ENCODE peak calls at places on chromosomes 11 and 22, in six cellular contexts. One of them, this sample, is unnamed.

GRCh38 chr11:16120008-16120407 is 236.3 kb downstream of the SOX6 start:
- DNase-seq in substantia nigra: no peak
- DNase-seq in tibial artery: no peak
- DNase-seq in astrocyte of the hippocampus: no peak
- DNase-seq in NB4: no peak
- DNase-seq in T-helper 1 cell: no peak
- DNase-seq in this sample: no peak

GRCh38 chr11:92204731-92205130 is 19.9 kb upstream of the FAT3 start:
- DNase-seq in substantia nigra: no peak
- DNase-seq in tibial artery: no peak
- DNase-seq in astrocyte of the hippocampus: peak; percentile 79
- DNase-seq in NB4: no peak
- DNase-seq in T-helper 1 cell: no peak
- DNase-seq in this sample: no peak

GRCh38 chr22:32080904-32081303 is 37.8 kb downstream of the SLC5A1 start:
- DNase-seq in substantia nigra: no peak
- DNase-seq in tibial artery: no peak
- DNase-seq in astrocyte of the hippocampus: peak; percentile 55
- DNase-seq in NB4: peak; percentile 67
- DNase-seq in T-helper 1 cell: no peak
- DNase-seq in this sample: peak; percentile 50

GRCh38 chr22:35601743-35602633 is 15.1 kb downstream of the MB start:
- DNase-seq in substantia nigra: no peak
- DNase-seq in tibial artery: no peak
- DNase-seq in astrocyte of the hippocampus: peak; percentile 61
- DNase-seq in NB4: peak; percentile 82
- DNase-seq in T-helper 1 cell: no peak
- DNase-seq in this sample: peak; percentile 66

GRCh38 chr11:42494459-42494858 is 817.3 kb upstream of the API5 start:
- DNase-seq in substantia nigra: no peak
- DNase-seq in tibial artery: no peak
- DNase-seq in astrocyte of the hippocampus: no peak
- DNase-seq in NB4: no peak
- DNase-seq in T-helper 1 cell: no peak
- DNase-seq in this sample: no peak

GRCh38 chr11:59556883-59557205 is 45.5 kb downstream of the OR4D9 start:
- DNase-seq in substantia nigra: no peak
- DNase-seq in tibial artery: no peak
- DNase-seq in astrocyte of the hippocampus: no peak
- DNase-seq in NB4: peak; percentile 73
- DNase-seq in T-helper 1 cell: no peak
- DNase-seq in this sample: no peak

GRCh38 chr22:31637938-31638618 is 23.9 kb downstream of the PISD start:
- DNase-seq in substantia nigra: no peak
- DNase-seq in tibial artery: no peak
- DNase-seq in astrocyte of the hippocampus: no peak
- DNase-seq in NB4: peak; percentile 95
- DNase-seq in T-helper 1 cell: no peak
- DNase-seq in this sample: no peak

GRCh38 chr11:61338783-61339489 is 5.9 kb downstream of the TKFC start:
- DNase-seq in substantia nigra: no peak
- DNase-seq in tibial artery: no peak
- DNase-seq in astrocyte of the hippocampus: no peak
- DNase-seq in NB4: no peak
- DNase-seq in T-helper 1 cell: no peak
- DNase-seq in this sample: no peak

GRCh38 chr22:26616650-26617049 is 1.2 kb downstream of the CRYBB1 start:
- DNase-seq in substantia nigra: no peak
- DNase-seq in tibial artery: no peak
- DNase-seq in astrocyte of the hippocampus: no peak
- DNase-seq in NB4: no peak
- DNase-seq in T-helper 1 cell: no peak
- DNase-seq in this sample: no peak

GRCh38 chr11:9947231-9947864 is 283.5 kb downstream of the SWAP70 start:
- DNase-seq in substantia nigra: no peak
- DNase-seq in tibial artery: no peak
- DNase-seq in astrocyte of the hippocampus: no peak
- DNase-seq in NB4: no peak
- DNase-seq in T-helper 1 cell: no peak
- DNase-seq in this sample: no peak

GRCh38 chr22:25987948-25988347 is 181.3 kb upstream of the SEZ6L start:
- DNase-seq in substantia nigra: no peak
- DNase-seq in tibial artery: no peak
- DNase-seq in astrocyte of the hippocampus: no peak
- DNase-seq in NB4: peak; percentile 81
- DNase-seq in T-helper 1 cell: no peak
- DNase-seq in this sample: no peak

GRCh38 chr22:22884888-22885840 is 2.5 kb upstream of the IGLL5 start:
- DNase-seq in substantia nigra: no peak
- DNase-seq in tibial artery: peak; percentile 54
- DNase-seq in astrocyte of the hippocampus: no peak
- DNase-seq in NB4: peak; percentile 62
- DNase-seq in T-helper 1 cell: no peak
- DNase-seq in this sample: peak; percentile 93

GRCh38 chr11:2771758-2772466 is 72.1 kb upstream of the KCNQ1OT1 start:
- DNase-seq in substantia nigra: no peak
- DNase-seq in tibial artery: peak; percentile 57
- DNase-seq in astrocyte of the hippocampus: no peak
- DNase-seq in NB4: no peak
- DNase-seq in T-helper 1 cell: no peak
- DNase-seq in this sample: no peak

This sample was measured in myocyte.